ENCODE peak calls at places on chromosome 1, in four cellular contexts. M is K562, E is IMR-90, X is HepG2. C is an unnamed sample.
A peak's percentile ranks its signal among the peaks of the same experiment; 100 is the strongest.

GRCh38 chr1:7262611-7263010 is 477.4 kb downstream of the CAMTA1 start:
- DNase-seq in M (no peak), E (no peak), X (no peak), C (peak; percentile 73)

GRCh38 chr1:166141969-166142368 is 24.8 kb downstream of the FAM78B start:
- DNase-seq in E (no peak), X (no peak), M (no peak), C (no peak)

GRCh38 chr1:183039985-183040447 is 16.8 kb downstream of the LAMC1 start:
- DNase-seq in M (no peak), X (no peak), E (peak; percentile 88), C (no peak)

GRCh38 chr1:205228052-205228451 is 306 bp downstream of the TMCC2 start:
- DNase-seq in X (no peak), M (no peak), E (no peak), C (no peak)

GRCh38 chr1:109927908-109928307 is 17.3 kb downstream of the CSF1 start:
- DNase-seq in M (no peak), X (no peak), E (peak; percentile 76), C (no peak)

GRCh38 chr1:119632103-119632490 is 16.0 kb downstream of the ZNF697 start:
- DNase-seq in M (no peak), X (no peak), E (no peak), C (no peak)

GRCh38 chr1:188826800-188827199 is 1650.9 kb downstream of the BRINP3 start:
- DNase-seq in E (no peak), M (no peak), X (no peak), C (no peak)

GRCh38 chr1:228901936-228902681 is 166.8 kb downstream of the RHOU start:
- DNase-seq in E (no peak), X (no peak), M (no peak), C (no peak)

GRCh38 chr1:19347538-19348177 is 35.5 kb downstream of the SLC66A1 start:
- DNase-seq in X (no peak), E (no peak), M (no peak), C (no peak)

GRCh38 chr1:58627221-58627620 is 50.2 kb upstream of the TACSTD2 start:
- DNase-seq in M (no peak), E (peak; percentile 19), X (no peak), C (no peak)

GRCh38 chr1:1132928-1133750 is 17.2 kb upstream of the C1orf159 start:
- DNase-seq in M (no peak), X (no peak), E (peak; percentile 39), C (no peak)

GRCh38 chr1:226578946-226579639 is 30.5 kb downstream of the STUM start:
- DNase-seq in X (no peak), M (no peak), E (no peak), C (no peak)
- TF ChIP-seq BHLHE40 in X (no peak), M (no peak), E (no peak), C (no peak)

GRCh38 chr1:74388855-74389254 is 123.6 kb downstream of the LRRC53 start:
- DNase-seq in M (no peak), X (no peak), E (no peak), C (no peak)
- TF ChIP-seq MAFK in M (no peak), X (no peak), E (no peak), C (no peak)

GRCh38 chr1:196205882-196206281 is 402.4 kb downstream of the KCNT2 start:
- DNase-seq in X (no peak), M (no peak), E (no peak), C (no peak)
- TF ChIP-seq BHLHE40 in X (no peak), M (no peak), E (no peak), C (no peak)

GRCh38 chr1:17230671-17231310 is 18.1 kb upstream of the PADI3 start:
- DNase-seq in X (no peak), M (no peak), E (no peak), C (no peak)
- TF ChIP-seq MAFK in X (no peak), M (no peak), E (no peak), C (no peak)

DNA sequence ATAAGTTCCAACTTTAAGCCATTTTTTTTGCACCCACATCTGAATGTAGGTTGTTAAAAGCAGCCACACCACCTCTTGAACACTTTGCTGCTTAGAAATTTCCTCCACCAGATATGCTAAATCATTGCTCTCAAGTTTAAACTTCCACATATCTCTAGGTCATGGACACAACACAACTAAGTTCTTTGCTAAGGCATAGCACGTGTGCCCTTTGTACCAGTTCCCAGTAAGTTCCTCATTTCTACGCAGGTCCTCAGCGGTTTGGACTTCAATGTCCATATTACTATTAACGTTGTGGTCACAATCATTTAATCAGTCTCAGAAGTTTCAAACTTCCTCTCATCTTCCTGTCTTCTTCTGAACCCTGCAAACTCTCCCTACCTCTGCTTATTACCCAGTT is 661.6 kb upstream of the PKN2 start:
- DNase-seq in E (no peak), M (no peak), X (no peak), C (no peak)
- TF ChIP-seq BHLHE40 in E (no peak), M (no peak), X (no peak), C (no peak)

GRCh38 chr1:217186664-217187063 is 444.2 kb downstream of the GPATCH2 start:
- DNase-seq in X (no peak), M (no peak), E (no peak), C (no peak)
- TF ChIP-seq MAFK in X (no peak), M (no peak), E (no peak), C (no peak)

GRCh38 chr1:22763479-22764200 is 53.0 kb downstream of the EPHB2 start:
- DNase-seq in X (no peak), M (no peak), E (peak; percentile 25), C (no peak)

GRCh38 chr1:22760453-22760852 is 49.8 kb downstream of the EPHB2 start:
- DNase-seq in E (peak; percentile 26), X (no peak), M (no peak), C (no peak)

GRCh38 chr1:22756053-22756730 is 45.6 kb downstream of the EPHB2 start:
- DNase-seq in E (no peak), M (peak; percentile 41), X (no peak), C (no peak)

DNA sequence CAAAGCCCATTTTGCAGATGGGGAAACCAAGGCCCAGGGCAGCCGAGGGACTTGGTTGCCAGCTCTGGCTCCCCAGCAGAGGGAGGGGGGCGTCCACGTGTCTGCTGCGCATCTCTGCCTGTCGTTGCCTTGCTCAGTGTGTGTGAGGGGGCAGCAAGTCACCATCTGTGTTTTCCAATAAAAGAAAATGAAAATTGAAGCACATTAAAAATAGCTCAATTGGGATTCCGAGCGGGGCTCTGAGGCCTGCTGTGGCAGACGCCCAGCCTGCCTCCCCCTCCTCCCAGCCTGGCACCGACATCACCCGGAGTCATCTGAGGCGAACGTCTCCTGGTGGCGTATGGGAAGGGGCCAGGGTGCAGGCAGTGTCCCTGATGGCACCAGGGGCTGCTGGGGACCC is 51.2 kb downstream of the EPHB2 start:
- DNase-seq in E (no peak), M (no peak), X (no peak), C (no peak)
- TF ChIP-seq BHLHE40 in E (no peak), M (no peak), X (no peak), C (no peak)

C was measured in A549.